ENCODE peak calls at places on chromosomes 4 and X, in nine cellular contexts. One of them, this sample, is unnamed.

GRCh38 chrX:135086197-135086854 is 34.0 kb downstream of the ETDB start:
- DNase-seq in transverse colon: peak; percentile 22
- DNase-seq in esophagus squamous epithelium: no peak
- DNase-seq in GM23338: peak; percentile 82
- DNase-seq in K562: peak; percentile 43
- DNase-seq in IMR-90: peak; percentile 61
- DNase-seq in left lung: no peak
- DNase-seq in A549: peak; percentile 66
- DNase-seq in Peyer's patch: peak; percentile 63
- DNase-seq in this sample: peak; percentile 60

GRCh38 chr4:79869597-79870336 is 203.3 kb downstream of the ANTXR2 start:
- DNase-seq in transverse colon: no peak
- DNase-seq in esophagus squamous epithelium: no peak
- DNase-seq in GM23338: no peak
- DNase-seq in K562: no peak
- DNase-seq in IMR-90: no peak
- DNase-seq in left lung: no peak
- DNase-seq in A549: no peak
- DNase-seq in Peyer's patch: no peak
- DNase-seq in this sample: no peak

GRCh38 chrX:56978172-56978571 is 17.2 kb downstream of the SPIN3 start:
- DNase-seq in transverse colon: peak; percentile 16
- DNase-seq in esophagus squamous epithelium: no peak
- DNase-seq in GM23338: peak; percentile 64
- DNase-seq in K562: peak; percentile 17
- DNase-seq in IMR-90: peak; percentile 44
- DNase-seq in left lung: no peak
- DNase-seq in A549: peak; percentile 46
- DNase-seq in Peyer's patch: peak; percentile 73
- DNase-seq in this sample: peak; percentile 43

GRCh38 chr4:40763228-40763716 is 13.5 kb downstream of the NSUN7 start:
- DNase-seq in transverse colon: no peak
- DNase-seq in esophagus squamous epithelium: no peak
- DNase-seq in GM23338: no peak
- DNase-seq in K562: no peak
- DNase-seq in IMR-90: peak; percentile 51
- DNase-seq in left lung: no peak
- DNase-seq in A549: no peak
- DNase-seq in Peyer's patch: no peak
- DNase-seq in this sample: no peak

GRCh38 chr4:70613893-70614572 is 14.5 kb upstream of the ENAM start:
- DNase-seq in transverse colon: no peak
- DNase-seq in esophagus squamous epithelium: no peak
- DNase-seq in GM23338: no peak
- DNase-seq in K562: no peak
- DNase-seq in IMR-90: no peak
- DNase-seq in left lung: no peak
- DNase-seq in A549: no peak
- DNase-seq in Peyer's patch: no peak
- DNase-seq in this sample: no peak

GRCh38 chr4:183971938-183972490 is 66.9 kb downstream of the STOX2 start:
- DNase-seq in transverse colon: no peak
- DNase-seq in esophagus squamous epithelium: no peak
- DNase-seq in GM23338: no peak
- DNase-seq in K562: no peak
- DNase-seq in IMR-90: no peak
- DNase-seq in left lung: no peak
- DNase-seq in A549: no peak
- DNase-seq in Peyer's patch: no peak
- DNase-seq in this sample: no peak

GRCh38 chrX:68938244-68939004 is 109.6 kb downstream of the EFNB1 start:
- DNase-seq in transverse colon: peak; percentile 4
- DNase-seq in esophagus squamous epithelium: no peak
- DNase-seq in GM23338: no peak
- DNase-seq in K562: no peak
- DNase-seq in IMR-90: peak; percentile 47
- DNase-seq in left lung: no peak
- DNase-seq in A549: no peak
- DNase-seq in Peyer's patch: no peak
- DNase-seq in this sample: no peak

GRCh38 chr4:61511716-61512488 is 311.8 kb downstream of the ADGRL3 start:
- DNase-seq in transverse colon: no peak
- DNase-seq in esophagus squamous epithelium: no peak
- DNase-seq in GM23338: no peak
- DNase-seq in K562: no peak
- DNase-seq in IMR-90: peak; percentile 73
- DNase-seq in left lung: no peak
- DNase-seq in A549: peak; percentile 7
- DNase-seq in Peyer's patch: no peak
- DNase-seq in this sample: no peak

GRCh38 chr4:11691236-11691635 is 262.5 kb upstream of the HS3ST1 start:
- DNase-seq in transverse colon: no peak
- DNase-seq in esophagus squamous epithelium: no peak
- DNase-seq in GM23338: no peak
- DNase-seq in K562: no peak
- DNase-seq in IMR-90: no peak
- DNase-seq in left lung: no peak
- DNase-seq in A549: no peak
- DNase-seq in Peyer's patch: no peak
- DNase-seq in this sample: no peak

GRCh38 chrX:13717697-13718483 is 16.5 kb downstream of the TRAPPC2 start:
- DNase-seq in transverse colon: no peak
- DNase-seq in esophagus squamous epithelium: no peak
- DNase-seq in GM23338: no peak
- DNase-seq in K562: no peak
- DNase-seq in IMR-90: peak; percentile 53
- DNase-seq in left lung: no peak
- DNase-seq in A549: no peak
- DNase-seq in Peyer's patch: no peak
- DNase-seq in this sample: no peak

GRCh38 chrX:41779058-41779564 is 55.1 kb downstream of the GPR82 start:
- DNase-seq in transverse colon: no peak
- DNase-seq in esophagus squamous epithelium: no peak
- DNase-seq in GM23338: no peak
- DNase-seq in K562: no peak
- DNase-seq in IMR-90: peak; percentile 85
- DNase-seq in left lung: no peak
- DNase-seq in A549: peak; percentile 79
- DNase-seq in Peyer's patch: no peak
- DNase-seq in this sample: no peak

GRCh38 chr4:15336410-15337184 is 91.2 kb upstream of the C1QTNF7 start:
- DNase-seq in transverse colon: no peak
- DNase-seq in esophagus squamous epithelium: no peak
- DNase-seq in GM23338: peak; percentile 12
- DNase-seq in K562: no peak
- DNase-seq in IMR-90: peak; percentile 92
- DNase-seq in left lung: no peak
- DNase-seq in A549: no peak
- DNase-seq in Peyer's patch: peak; percentile 50
- DNase-seq in this sample: no peak

GRCh38 chr4:53192496-53192895 is 173.4 kb downstream of the SCFD2 start:
- DNase-seq in transverse colon: no peak
- DNase-seq in esophagus squamous epithelium: no peak
- DNase-seq in GM23338: no peak
- DNase-seq in K562: no peak
- DNase-seq in IMR-90: peak; percentile 40
- DNase-seq in left lung: no peak
- DNase-seq in A549: no peak
- DNase-seq in Peyer's patch: no peak
- DNase-seq in this sample: no peak

GRCh38 chrX:72078411-72078810 is 53.3 kb downstream of the RTL5 start:
- DNase-seq in transverse colon: no peak
- DNase-seq in esophagus squamous epithelium: no peak
- DNase-seq in GM23338: no peak
- DNase-seq in K562: no peak
- DNase-seq in IMR-90: no peak
- DNase-seq in left lung: no peak
- DNase-seq in A549: no peak
- DNase-seq in Peyer's patch: no peak
- DNase-seq in this sample: no peak

GRCh38 chrX:74492720-74493201 is 71.5 kb downstream of the SLC16A2 start:
- DNase-seq in transverse colon: no peak
- DNase-seq in esophagus squamous epithelium: no peak
- DNase-seq in GM23338: peak; percentile 66
- DNase-seq in K562: no peak
- DNase-seq in IMR-90: no peak
- DNase-seq in left lung: no peak
- DNase-seq in A549: peak; percentile 1
- DNase-seq in Peyer's patch: no peak
- DNase-seq in this sample: peak; percentile 3

GRCh38 chrX:6029014-6029413 is 199.7 kb downstream of the NLGN4X start:
- DNase-seq in transverse colon: no peak
- DNase-seq in esophagus squamous epithelium: no peak
- DNase-seq in GM23338: no peak
- DNase-seq in K562: no peak
- DNase-seq in IMR-90: no peak
- DNase-seq in left lung: no peak
- DNase-seq in A549: no peak
- DNase-seq in Peyer's patch: no peak
- DNase-seq in this sample: no peak

GRCh38 chr4:8739820-8740665 is 131.6 kb downstream of the HMX1 start:
- DNase-seq in transverse colon: no peak
- DNase-seq in esophagus squamous epithelium: no peak
- DNase-seq in GM23338: no peak
- DNase-seq in K562: no peak
- DNase-seq in IMR-90: no peak
- DNase-seq in left lung: no peak
- DNase-seq in A549: no peak
- DNase-seq in Peyer's patch: peak; percentile 36
- DNase-seq in this sample: no peak

GRCh38 chr4:145566767-145567166 is 52.4 kb upstream of the MMAA start:
- DNase-seq in transverse colon: no peak
- DNase-seq in esophagus squamous epithelium: no peak
- DNase-seq in GM23338: no peak
- DNase-seq in K562: no peak
- DNase-seq in IMR-90: no peak
- DNase-seq in left lung: no peak
- DNase-seq in A549: no peak
- DNase-seq in Peyer's patch: no peak
- DNase-seq in this sample: no peak

GRCh38 chr4:110084154-110084553 is 114.3 kb downstream of the ELOVL6 start:
- DNase-seq in transverse colon: no peak
- DNase-seq in esophagus squamous epithelium: no peak
- DNase-seq in GM23338: no peak
- DNase-seq in K562: no peak
- DNase-seq in IMR-90: no peak
- DNase-seq in left lung: no peak
- DNase-seq in A549: no peak
- DNase-seq in Peyer's patch: no peak
- DNase-seq in this sample: no peak

GRCh38 chr4:76485450-76485849 is 50.4 kb downstream of the SHROOM3 start:
- DNase-seq in transverse colon: peak; percentile 21
- DNase-seq in esophagus squamous epithelium: no peak
- DNase-seq in GM23338: peak; percentile 51
- DNase-seq in K562: no peak
- DNase-seq in IMR-90: no peak
- DNase-seq in left lung: no peak
- DNase-seq in A549: no peak
- DNase-seq in Peyer's patch: no peak
- DNase-seq in this sample: no peak

GRCh38 chr4:185343726-185344581 is 51.8 kb downstream of the LRP2BP start:
- DNase-seq in transverse colon: peak; percentile 25
- DNase-seq in esophagus squamous epithelium: no peak
- DNase-seq in GM23338: no peak
- DNase-seq in K562: no peak
- DNase-seq in IMR-90: peak; percentile 27
- DNase-seq in left lung: no peak
- DNase-seq in A549: no peak
- DNase-seq in Peyer's patch: no peak
- DNase-seq in this sample: no peak

GRCh38 chr4:169272265-169272886 is 1.6 kb upstream of the SH3RF1 start:
- DNase-seq in transverse colon: no peak
- DNase-seq in esophagus squamous epithelium: no peak
- DNase-seq in GM23338: no peak
- DNase-seq in K562: no peak
- DNase-seq in IMR-90: peak; percentile 84
- DNase-seq in left lung: no peak
- DNase-seq in A549: no peak
- DNase-seq in Peyer's patch: no peak
- DNase-seq in this sample: peak; percentile 21
- H3K4me3 ChIP-seq in transverse colon: no peak overlapping the region
- H3K4me3 ChIP-seq in esophagus squamous epithelium: no peak overlapping the region
- H3K4me3 ChIP-seq in GM23338: peak overlapping the region; percentile 82
- H3K4me3 ChIP-seq in K562: no peak overlapping the region
- H3K4me3 ChIP-seq in IMR-90: peak overlapping the region; percentile 94
- H3K4me3 ChIP-seq in left lung: no peak overlapping the region
- H3K4me3 ChIP-seq in A549: no peak overlapping the region
- H3K4me3 ChIP-seq in Peyer's patch: no peak overlapping the region
- H3K4me3 ChIP-seq in this sample: no peak overlapping the region

DNA sequence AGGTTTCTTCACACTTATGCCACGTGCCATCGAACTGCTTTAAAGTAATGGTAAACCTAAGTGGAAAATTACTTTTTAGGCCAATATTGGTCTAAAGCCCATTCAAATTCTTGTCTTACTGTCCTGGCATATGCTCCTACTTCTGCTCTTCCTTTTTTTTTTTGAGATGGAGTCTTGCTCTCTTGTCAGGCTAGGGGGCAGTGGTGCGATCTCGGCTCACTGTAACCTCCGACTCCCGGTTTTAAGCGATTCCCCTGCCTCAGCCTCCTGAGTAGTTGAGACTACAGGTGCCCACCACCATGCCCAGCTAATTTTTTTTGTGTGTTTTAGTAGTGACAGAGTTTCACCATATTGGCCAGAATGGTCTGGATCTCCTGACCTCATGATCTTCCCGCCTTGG is 129.0 kb upstream of the TECRL start:
- DNase-seq in transverse colon: no peak
- DNase-seq in esophagus squamous epithelium: no peak
- DNase-seq in GM23338: peak; percentile 71
- DNase-seq in K562: no peak
- DNase-seq in IMR-90: no peak
- DNase-seq in left lung: no peak
- DNase-seq in A549: peak; percentile 5
- DNase-seq in Peyer's patch: no peak
- DNase-seq in this sample: no peak
- TF ChIP-seq CTCF in transverse colon: no peak
- TF ChIP-seq CTCF in esophagus squamous epithelium: no peak
- TF ChIP-seq CTCF in GM23338: peak; percentile 73
- TF ChIP-seq CTCF in K562: no peak
- TF ChIP-seq CTCF in IMR-90: no peak
- TF ChIP-seq CTCF in left lung: no peak
- TF ChIP-seq CTCF in A549: no peak
- TF ChIP-seq CTCF in Peyer's patch: no peak
- TF ChIP-seq CTCF in this sample: no peak

GRCh38 chr4:158170691-158171455 is 2.0 kb downstream of the GASK1B start:
- DNase-seq in transverse colon: peak; percentile 45
- DNase-seq in esophagus squamous epithelium: no peak
- DNase-seq in GM23338: peak; percentile 73
- DNase-seq in K562: peak; percentile 40
- DNase-seq in IMR-90: peak; percentile 23
- DNase-seq in left lung: peak; percentile 78
- DNase-seq in A549: no peak
- DNase-seq in Peyer's patch: peak; percentile 69
- DNase-seq in this sample: peak; percentile 64
- H3K4me1 ChIP-seq in transverse colon: peaks cover 20% of the 10 kb centered on the region
- H3K4me1 ChIP-seq in esophagus squamous epithelium: peaks cover 7% of the 10 kb centered on the region
- H3K4me1 ChIP-seq in GM23338: no peaks in the 10 kb centered on the region
- H3K4me1 ChIP-seq in K562: peaks cover 5% of the 10 kb centered on the region
- H3K4me1 ChIP-seq in IMR-90: peaks cover 14% of the 10 kb centered on the region
- H3K4me1 ChIP-seq in left lung: peaks cover 7% of the 10 kb centered on the region
- H3K4me1 ChIP-seq in A549: peaks cover 5% of the 10 kb centered on the region
- H3K4me1 ChIP-seq in Peyer's patch: no peaks in the 10 kb centered on the region
- H3K4me1 ChIP-seq in this sample: peaks cover 6% of the 10 kb centered on the region

GRCh38 chr4:114601304-114602052 is 2.9 kb downstream of the UGT8 start:
- DNase-seq in transverse colon: no peak
- DNase-seq in esophagus squamous epithelium: no peak
- DNase-seq in GM23338: no peak
- DNase-seq in K562: no peak
- DNase-seq in IMR-90: no peak
- DNase-seq in left lung: no peak
- DNase-seq in A549: no peak
- DNase-seq in Peyer's patch: no peak
- DNase-seq in this sample: no peak
- H3K4me3 ChIP-seq in transverse colon: no peak overlapping the region
- H3K4me3 ChIP-seq in esophagus squamous epithelium: no peak overlapping the region
- H3K4me3 ChIP-seq in GM23338: no peak overlapping the region
- H3K4me3 ChIP-seq in K562: no peak overlapping the region
- H3K4me3 ChIP-seq in IMR-90: no peak overlapping the region
- H3K4me3 ChIP-seq in left lung: no peak overlapping the region
- H3K4me3 ChIP-seq in A549: no peak overlapping the region
- H3K4me3 ChIP-seq in Peyer's patch: peak overlapping the region; percentile 68
- H3K4me3 ChIP-seq in this sample: no peak overlapping the region

This sample was measured in Caco-2.